ENCODE peak calls at places on chromosomes 6 and 20, in eight cellular contexts. One of them, this sample, is unnamed.

GRCh38 chr6:132483779-132484679 is 28.9 kb downstream of the STX7 start:
- DNase-seq in left lobe of liver: no peak
- DNase-seq in ELR: peak; percentile 84
- DNase-seq in activated CD4-positive, CD25-positive, alpha-beta regulatory T cell: no peak
- DNase-seq in posterior vena cava: no peak
- DNase-seq in CD4-positive, alpha-beta memory T cell: peak; percentile 60
- DNase-seq in HFF-Myc: peak; percentile 50
- DNase-seq in MCF 10A: peak; percentile 80
- DNase-seq in this sample: peak; percentile 37

GRCh38 chr20:36415475-36416002 is 109.4 kb downstream of the DLGAP4 start:
- DNase-seq in left lobe of liver: no peak
- DNase-seq in ELR: no peak
- DNase-seq in activated CD4-positive, CD25-positive, alpha-beta regulatory T cell: no peak
- DNase-seq in posterior vena cava: no peak
- DNase-seq in CD4-positive, alpha-beta memory T cell: no peak
- DNase-seq in HFF-Myc: no peak
- DNase-seq in MCF 10A: no peak
- DNase-seq in this sample: no peak

GRCh38 chr6:158764188-158764849 is 54.8 kb downstream of the EZR start:
- DNase-seq in left lobe of liver: no peak
- DNase-seq in ELR: no peak
- DNase-seq in activated CD4-positive, CD25-positive, alpha-beta regulatory T cell: no peak
- DNase-seq in posterior vena cava: no peak
- DNase-seq in CD4-positive, alpha-beta memory T cell: no peak
- DNase-seq in HFF-Myc: no peak
- DNase-seq in MCF 10A: no peak
- DNase-seq in this sample: no peak

GRCh38 chr6:166952122-166952521 is 4.2 kb downstream of the RNASET2 start:
- DNase-seq in left lobe of liver: no peak
- DNase-seq in ELR: no peak
- DNase-seq in activated CD4-positive, CD25-positive, alpha-beta regulatory T cell: no peak
- DNase-seq in posterior vena cava: no peak
- DNase-seq in CD4-positive, alpha-beta memory T cell: no peak
- DNase-seq in HFF-Myc: no peak
- DNase-seq in MCF 10A: no peak
- DNase-seq in this sample: no peak

GRCh38 chr20:17896247-17896723 is 72.3 kb downstream of the SNX5 start:
- DNase-seq in left lobe of liver: no peak
- DNase-seq in ELR: peak; percentile 40
- DNase-seq in activated CD4-positive, CD25-positive, alpha-beta regulatory T cell: no peak
- DNase-seq in posterior vena cava: no peak
- DNase-seq in CD4-positive, alpha-beta memory T cell: no peak
- DNase-seq in HFF-Myc: no peak
- DNase-seq in MCF 10A: no peak
- DNase-seq in this sample: no peak

GRCh38 chr20:57680131-57680716 is 29.6 kb downstream of the PMEPA1 start:
- DNase-seq in left lobe of liver: no peak
- DNase-seq in ELR: no peak
- DNase-seq in activated CD4-positive, CD25-positive, alpha-beta regulatory T cell: no peak
- DNase-seq in posterior vena cava: no peak
- DNase-seq in CD4-positive, alpha-beta memory T cell: no peak
- DNase-seq in HFF-Myc: no peak
- DNase-seq in MCF 10A: no peak
- DNase-seq in this sample: no peak

GRCh38 chr6:159692303-159693127 is 526 bp downstream of the SOD2 start:
- DNase-seq in left lobe of liver: peak; percentile 67
- DNase-seq in ELR: peak; percentile 72
- DNase-seq in activated CD4-positive, CD25-positive, alpha-beta regulatory T cell: peak; percentile 25
- DNase-seq in posterior vena cava: peak; percentile 87
- DNase-seq in CD4-positive, alpha-beta memory T cell: peak; percentile 56
- DNase-seq in HFF-Myc: no peak
- DNase-seq in MCF 10A: peak; percentile 51
- DNase-seq in this sample: no peak

GRCh38 chr20:63498950-63499332 is at the start of gene EEF1A2:
- DNase-seq in left lobe of liver: no peak
- DNase-seq in ELR: peak; percentile 39
- DNase-seq in activated CD4-positive, CD25-positive, alpha-beta regulatory T cell: no peak
- DNase-seq in posterior vena cava: no peak
- DNase-seq in CD4-positive, alpha-beta memory T cell: peak; percentile 59
- DNase-seq in HFF-Myc: no peak
- DNase-seq in MCF 10A: no peak
- DNase-seq in this sample: no peak

GRCh38 chr6:163243691-163244505 is 170.6 kb upstream of the QKI start:
- DNase-seq in left lobe of liver: no peak
- DNase-seq in ELR: no peak
- DNase-seq in activated CD4-positive, CD25-positive, alpha-beta regulatory T cell: no peak
- DNase-seq in posterior vena cava: no peak
- DNase-seq in CD4-positive, alpha-beta memory T cell: no peak
- DNase-seq in HFF-Myc: no peak
- DNase-seq in MCF 10A: no peak
- DNase-seq in this sample: no peak

GRCh38 chr6:14464716-14465115 is 347.1 kb downstream of the CD83 start:
- DNase-seq in left lobe of liver: no peak
- DNase-seq in ELR: no peak
- DNase-seq in activated CD4-positive, CD25-positive, alpha-beta regulatory T cell: no peak
- DNase-seq in posterior vena cava: no peak
- DNase-seq in CD4-positive, alpha-beta memory T cell: no peak
- DNase-seq in HFF-Myc: no peak
- DNase-seq in MCF 10A: no peak
- DNase-seq in this sample: no peak

GRCh38 chr20:63846128-63846771 is 15.0 kb upstream of the ABHD16B start:
- DNase-seq in left lobe of liver: peak; percentile 66
- DNase-seq in ELR: peak; percentile 66
- DNase-seq in activated CD4-positive, CD25-positive, alpha-beta regulatory T cell: no peak
- DNase-seq in posterior vena cava: no peak
- DNase-seq in CD4-positive, alpha-beta memory T cell: no peak
- DNase-seq in HFF-Myc: no peak
- DNase-seq in MCF 10A: peak; percentile 52
- DNase-seq in this sample: no peak

GRCh38 chr6:112443666-112444065 is 96.5 kb downstream of the RFPL4B start:
- DNase-seq in left lobe of liver: no peak
- DNase-seq in ELR: no peak
- DNase-seq in activated CD4-positive, CD25-positive, alpha-beta regulatory T cell: no peak
- DNase-seq in posterior vena cava: peak; percentile 82
- DNase-seq in CD4-positive, alpha-beta memory T cell: no peak
- DNase-seq in HFF-Myc: peak; percentile 35
- DNase-seq in MCF 10A: peak; percentile 68
- DNase-seq in this sample: peak; percentile 53

GRCh38 chr20:11186301-11187008 is 512.7 kb upstream of the JAG1 start:
- DNase-seq in left lobe of liver: no peak
- DNase-seq in ELR: no peak
- DNase-seq in activated CD4-positive, CD25-positive, alpha-beta regulatory T cell: no peak
- DNase-seq in posterior vena cava: no peak
- DNase-seq in CD4-positive, alpha-beta memory T cell: no peak
- DNase-seq in HFF-Myc: no peak
- DNase-seq in MCF 10A: no peak
- DNase-seq in this sample: no peak